ENCODE peak calls at places on chromosomes 5 and 9, in ten cellular contexts. G is C1 segment of cervical spinal cord, T is substantia nigra, K is renal cortical epithelial cell, J is HFF-Myc, Y is spleen, C is sciatic nerve, X is GM04503, Z is NCI-H345, W is Kasumi-1. D is an unnamed sample.

GRCh38 chr9:133780962-133781827 is 43.0 kb upstream of the SARDH start:
- DNase-seq in Y (peak), J (no peak), Z (no peak), K (no peak), G (no peak), T (no peak), X (no peak), C (no peak), W (no peak), D (no peak)

GRCh38 chr5:163409384-163409783 is 28.0 kb upstream of the CCNG1 start:
- DNase-seq in X (no peak), C (no peak), J (no peak), T (no peak), G (no peak), Z (no peak), W (no peak), Y (no peak), K (no peak), D (no peak)

GRCh38 chr9:16417749-16418148 is 452.7 kb downstream of the BNC2 start:
- DNase-seq in T (no peak), C (no peak), Y (no peak), W (no peak), Z (no peak), X (no peak), J (no peak), G (no peak), K (peak), D (no peak)

GRCh38 chr9:99076483-99077171 is 28.3 kb upstream of the TGFBR1 start:
- DNase-seq in T (no peak), J (no peak), Z (no peak), K (no peak), W (no peak), Y (peak), X (no peak), G (no peak), C (no peak), D (peak)

GRCh38 chr9:134642385-134643181 is 980 bp downstream of the COL5A1 start:
- DNase-seq in C (peak), W (no peak), Z (no peak), T (no peak), Y (no peak), J (peak), K (no peak), G (no peak), X (no peak), D (no peak)

GRCh38 chr5:116703923-116704322 is 129.3 kb upstream of the SEMA6A start:
- DNase-seq in X (no peak), K (no peak), J (no peak), Y (no peak), G (no peak), Z (no peak), T (no peak), W (no peak), C (no peak), D (no peak)

GRCh38 chr5:95620870-95621838 is 1.3 kb downstream of the GPR150 start:
- DNase-seq in W (peak), G (no peak), T (no peak), Z (peak), X (no peak), C (peak), K (no peak), Y (peak), J (no peak), D (peak)

GRCh38 chr5:81045389-81045807 is 85.2 kb downstream of the RASGRF2 start:
- DNase-seq in W (no peak), Y (no peak), T (no peak), G (no peak), X (no peak), C (no peak), J (no peak), Z (no peak), K (peak), D (no peak)

GRCh38 chr5:180090098-180090768 is 18.7 kb upstream of the RNF130 start:
- DNase-seq in X (no peak), J (no peak), T (peak), K (peak), C (peak), G (peak), Y (peak), Z (peak), W (peak), D (peak)

GRCh38 chr5:37552770-37553719 is 173.9 kb downstream of the WDR70 start:
- DNase-seq in X (no peak), Z (no peak), T (no peak), G (no peak), Y (no peak), C (no peak), W (peak), J (peak), K (no peak), D (peak)